ENCODE peak calls at places on chromosomes 13 and 19, in six cellular contexts. E, Y, Q, T, Z and A are unnamed samples.
A peak's percentile ranks its signal among the peaks of the same experiment; 100 is the strongest.

GRCh38 chr19:39971380-39971841 is 446 bp downstream of the PSMC4 start:
- DNase-seq in E (no peak), Q (no peak), T (peak; percentile 77), Y (no peak), Z (peak; percentile 33), A (no peak)

GRCh38 chr13:28347456-28348371 is 147.2 kb downstream of the FLT1 start:
- DNase-seq in E (no peak), T (no peak), Y (no peak), Q (no peak), Z (no peak), A (no peak)

GRCh38 chr13:47215741-47216140 is 318.9 kb upstream of the HTR2A start:
- DNase-seq in Q (no peak), T (no peak), Z (no peak), Y (no peak), E (no peak), A (no peak)

GRCh38 chr13:20161275-20161950 is 561 bp upstream of the GJA3 start:
- DNase-seq in Y (no peak), E (no peak), T (no peak), Z (peak; percentile 59), Q (peak; percentile 40), A (peak; percentile 58)

GRCh38 chr19:18672606-18673337 is 10.7 kb upstream of the CRTC1 start:
- DNase-seq in Y (no peak), Z (no peak), T (peak; percentile 81), E (no peak), Q (no peak), A (no peak)

GRCh38 chr19:44741841-44742352 is 6.6 kb upstream of the BCL3 start:
- DNase-seq in E (no peak), Y (no peak), T (peak; percentile 99), Z (peak; percentile 98), Q (no peak), A (no peak)

GRCh38 chr13:59890064-59890463 is 273.7 kb downstream of the DIAPH3 start:
- DNase-seq in T (no peak), Q (no peak), Z (no peak), Y (no peak), E (no peak), A (no peak)

GRCh38 chr19:35753634-35754364 is 3.0 kb downstream of the HSPB6 start:
- DNase-seq in T (peak; percentile 74), E (no peak), Q (no peak), Y (no peak), Z (no peak), A (no peak)

GRCh38 chr13:109368230-109368629 is 418.2 kb downstream of the IRS2 start:
- DNase-seq in Q (no peak), Y (no peak), T (no peak), Z (no peak), E (no peak), A (no peak)

GRCh38 chr13:51282322-51282721 is 57.2 kb upstream of the SERPINE3 start:
- DNase-seq in T (no peak), Z (peak; percentile 62), Y (no peak), Q (no peak), E (no peak), A (no peak)

GRCh38 chr19:1650627-1651009 is 1.8 kb downstream of the TCF3 start:
- DNase-seq in Z (peak; percentile 17), Q (peak; percentile 11), Y (no peak), E (peak; percentile 21), T (no peak), A (peak; percentile 16)

GRCh38 chr13:67225252-67226159 is 4.6 kb downstream of the PCDH9 start:
- DNase-seq in T (peak; percentile 63), Q (no peak), Z (no peak), E (no peak), Y (no peak), A (no peak)

GRCh38 chr13:67224148-67224846 is 5.8 kb downstream of the PCDH9 start:
- DNase-seq in Y (peak; percentile 27), T (peak; percentile 90), E (peak; percentile 56), Q (peak; percentile 43), Z (peak; percentile 77), A (peak; percentile 24)

GRCh38 chr13:67223742-67224141 is 6.4 kb downstream of the PCDH9 start:
- DNase-seq in Y (no peak), Q (no peak), T (no peak), Z (no peak), E (no peak), A (no peak)

GRCh38 chr13:67221630-67222226 is 8.4 kb downstream of the PCDH9 start:
- DNase-seq in Q (no peak), T (no peak), Y (no peak), E (no peak), Z (no peak), A (no peak)

DNA sequence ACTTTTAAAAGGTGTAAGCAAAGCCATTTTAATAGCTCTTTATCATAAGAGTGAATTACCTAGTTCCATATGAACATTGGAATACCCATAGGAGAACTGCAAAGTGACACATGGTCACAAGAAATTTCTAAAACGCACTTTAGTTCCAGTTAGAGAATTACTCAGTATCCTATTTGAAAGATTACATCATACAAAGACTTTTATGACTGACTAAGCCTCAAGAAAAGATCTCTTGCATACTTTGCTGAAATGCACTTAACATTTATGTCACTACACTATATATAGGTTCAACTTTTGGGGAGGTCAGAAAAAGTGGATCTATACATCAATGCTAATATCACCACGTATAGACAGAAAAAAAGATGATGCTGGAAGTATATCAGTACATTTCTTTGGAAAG is 7.1 kb downstream of the PCDH9 start:
- DNase-seq in Q (no peak), Y (no peak), E (no peak), T (no peak), Z (no peak), A (no peak)
- H3K4me1 ChIP-seq in Q (no peaks in the 10 kb centered on the region), Y (no peaks in the 10 kb centered on the region), E (peaks cover 3% of the 10 kb centered on the region), T (peaks cover 2% of the 10 kb centered on the region), Z (peaks cover 43% of the 10 kb centered on the region), A (no peaks in the 10 kb centered on the region)

GRCh38 chr13:98837896-98838295 is 85.4 kb upstream of the SLC15A1 start:
- DNase-seq in Q (no peak), T (no peak), Z (no peak), E (no peak), Y (no peak), A (no peak)

GRCh38 chr13:98829541-98829940 is 77.1 kb upstream of the SLC15A1 start:
- DNase-seq in Y (no peak), Z (no peak), Q (no peak), E (no peak), T (no peak), A (no peak)

GRCh38 chr13:98835156-98835555 is 82.7 kb upstream of the SLC15A1 start:
- DNase-seq in Q (no peak), T (no peak), Z (no peak), E (no peak), Y (no peak), A (no peak)

GRCh38 chr13:98838776-98839175 is 86.3 kb upstream of the SLC15A1 start:
- DNase-seq in Z (no peak), T (no peak), Q (no peak), Y (no peak), E (no peak), A (no peak)

GRCh38 chr13:98834254-98834960 is 81.9 kb upstream of the SLC15A1 start:
- DNase-seq in T (no peak), Z (no peak), E (no peak), Q (no peak), Y (no peak), A (no peak)
- H3K27me3 ChIP-seq in T (no peaks in the 10 kb centered on the region), Z (no peaks in the 10 kb centered on the region), E (no peaks in the 10 kb centered on the region), Q (no peaks in the 10 kb centered on the region), Y (no peaks in the 10 kb centered on the region), A (no peaks in the 10 kb centered on the region)

DNA sequence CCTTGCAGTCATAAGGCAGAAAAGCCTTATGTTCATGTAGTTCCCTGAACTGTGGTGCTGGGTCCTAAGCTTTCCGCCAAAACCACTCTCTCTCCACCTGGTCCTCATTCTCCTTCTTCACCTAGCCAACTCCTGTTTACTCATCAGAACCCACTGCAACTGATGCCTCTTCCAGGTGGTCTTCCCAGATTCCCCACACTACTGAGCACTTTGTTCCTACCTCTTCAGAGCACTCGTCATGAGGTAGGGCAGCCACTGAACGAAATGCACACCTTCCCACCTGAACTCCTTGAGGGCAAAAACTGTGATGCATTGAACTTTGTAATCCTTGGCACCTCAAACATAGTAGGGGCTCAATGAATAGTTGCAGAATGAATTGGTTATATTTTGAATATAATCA is 100.4 kb downstream of the DOCK9 start:
- DNase-seq in Y (no peak), Z (no peak), E (no peak), Q (no peak), T (no peak), A (no peak)
- H3K36me3 ChIP-seq in Y (no peaks in the 10 kb centered on the region), Z (peaks cover 19% of the 10 kb centered on the region), E (no peaks in the 10 kb centered on the region), Q (peaks cover 65% of the 10 kb centered on the region), T (peaks cover 2% of the 10 kb centered on the region), A (peaks cover 39% of the 10 kb centered on the region)

DNA sequence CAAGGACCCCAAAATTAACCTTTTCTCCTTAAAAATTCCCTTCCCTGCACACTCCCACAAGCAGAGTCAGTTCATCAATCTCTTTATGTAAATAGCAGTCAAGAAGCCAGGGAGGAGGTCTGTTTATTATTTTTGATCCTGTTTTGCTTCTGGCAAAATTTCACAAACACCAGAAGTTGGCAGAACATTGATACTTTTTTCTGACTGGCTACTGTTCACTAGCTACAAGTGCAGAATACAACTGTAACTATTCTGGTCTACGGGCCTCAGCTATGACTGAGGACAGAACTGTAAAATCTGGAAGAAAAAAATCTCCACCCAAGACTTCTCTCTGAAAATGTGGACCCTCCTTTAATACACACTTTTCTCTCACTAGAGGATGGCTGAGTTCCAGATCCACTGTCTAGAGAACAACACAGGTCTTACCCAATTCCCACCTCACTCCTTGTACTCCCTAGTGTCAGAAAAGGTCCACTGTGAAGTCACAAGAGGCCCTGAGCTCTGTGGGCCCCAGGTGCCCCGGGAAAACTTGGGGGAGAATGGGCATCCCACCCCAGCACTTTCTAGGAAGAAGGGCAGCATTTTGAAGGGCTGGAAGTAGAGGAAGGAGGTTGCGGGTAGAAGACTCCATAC is 14.5 kb downstream of the STARD13 start:
- DNase-seq in Q (no peak), T (no peak), E (no peak), Y (no peak), Z (no peak), A (no peak)
- H3K4me1 ChIP-seq in Q (no peaks in the 10 kb centered on the region), T (no peaks in the 10 kb centered on the region), E (no peaks in the 10 kb centered on the region), Y (no peaks in the 10 kb centered on the region), Z (peaks cover 99% of the 10 kb centered on the region), A (no peaks in the 10 kb centered on the region)

DNA sequence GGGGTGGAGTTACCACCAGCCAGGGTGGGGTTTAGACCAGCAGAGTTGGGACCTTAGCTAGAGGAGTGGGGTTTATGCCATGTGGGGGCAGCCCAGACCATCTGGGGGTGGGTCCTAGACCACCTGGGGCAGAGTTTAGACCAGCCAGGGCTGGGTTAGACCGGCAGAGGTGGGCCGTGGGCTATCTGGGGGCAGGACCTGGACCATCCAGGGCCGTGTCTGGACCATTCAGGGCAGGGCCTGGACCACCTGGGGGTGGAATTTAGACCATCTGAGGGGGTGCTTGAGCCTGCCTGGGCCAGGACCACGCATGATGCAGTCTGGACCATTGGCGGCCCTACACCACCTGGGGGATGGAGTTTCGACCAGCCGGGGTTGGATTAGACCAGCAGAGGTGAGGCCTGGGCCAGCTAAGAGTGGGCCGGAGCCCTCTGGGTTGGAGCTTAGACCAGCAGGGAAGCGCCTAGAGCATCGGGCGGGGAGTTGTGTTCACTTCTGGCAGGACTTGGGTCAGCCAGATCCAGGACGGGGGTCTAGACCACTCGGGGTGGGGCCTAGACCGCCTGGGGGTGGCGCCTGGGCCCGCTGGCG is 9.9 kb upstream of the CACNG6 start:
- DNase-seq in Z (no peak), T (no peak), Q (no peak), E (no peak), Y (no peak), A (no peak)
- H3K27me3 ChIP-seq in Z (peaks cover 75% of the 10 kb centered on the region), T (no peaks in the 10 kb centered on the region), Q (peaks cover 39% of the 10 kb centered on the region), E (peaks cover 31% of the 10 kb centered on the region), Y (no peaks in the 10 kb centered on the region), A (peaks cover 33% of the 10 kb centered on the region)

DNA sequence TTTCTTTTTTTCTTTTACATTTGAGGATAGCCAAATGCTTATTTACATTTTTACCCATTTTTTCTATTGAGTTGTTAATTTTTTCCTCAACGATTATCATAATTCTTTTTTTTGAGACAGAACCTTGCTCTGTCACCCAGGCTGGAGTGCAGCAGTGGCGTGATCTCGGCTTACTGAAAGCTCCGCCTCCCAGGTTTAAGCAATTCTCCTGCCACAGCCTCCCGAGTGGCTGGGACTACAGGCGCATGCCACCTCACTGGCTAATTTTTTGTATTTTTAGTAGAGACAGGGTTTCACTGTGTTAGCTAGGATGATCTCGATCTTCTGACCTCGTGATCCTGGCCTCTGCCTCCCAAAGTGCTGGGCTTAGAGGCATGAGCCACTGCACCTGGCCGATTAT is 208.7 kb downstream of the LIG4 start:
- DNase-seq in T (no peak), Z (no peak), Y (no peak), Q (no peak), E (no peak), A (no peak)
- H3K36me3 ChIP-seq in T (no peaks in the 10 kb centered on the region), Z (no peaks in the 10 kb centered on the region), Y (no peaks in the 10 kb centered on the region), Q (no peaks in the 10 kb centered on the region), E (no peaks in the 10 kb centered on the region), A (no peaks in the 10 kb centered on the region)